ENCODE peak calls at places on chromosomes 5 and 9, in ten cellular contexts. One of them, this sample, is unnamed.

GRCh38 chr9:126450537-126451205 is 124.0 kb downstream of the MVB12B start:
- DNase-seq in NCI-H226: no peak
- DNase-seq in K562: no peak
- DNase-seq in NCI-H345: no peak
- DNase-seq in GDM1: no peak
- DNase-seq in AG08396: no peak
- DNase-seq in ACHN: no peak
- DNase-seq in skeletal muscle cell: no peak
- DNase-seq in activated CD8-positive, alpha-beta memory T cell treated with anti-CD3 and anti-CD28 coated beads for 1 hour: no peak
- DNase-seq in NCI-H2081: peak
- DNase-seq in this sample: no peak

GRCh38 chr5:69224520-69224919 is 10.2 kb upstream of the CDK7 start:
- DNase-seq in NCI-H226: no peak
- DNase-seq in K562: no peak
- DNase-seq in NCI-H345: no peak
- DNase-seq in GDM1: no peak
- DNase-seq in AG08396: no peak
- DNase-seq in ACHN: no peak
- DNase-seq in skeletal muscle cell: no peak
- DNase-seq in activated CD8-positive, alpha-beta memory T cell treated with anti-CD3 and anti-CD28 coated beads for 1 hour: no peak
- DNase-seq in NCI-H2081: no peak
- DNase-seq in this sample: no peak

GRCh38 chr9:37471942-37472679 is 6.9 kb upstream of the ZBTB5 start:
- DNase-seq in NCI-H226: peak
- DNase-seq in K562: no peak
- DNase-seq in NCI-H345: no peak
- DNase-seq in GDM1: no peak
- DNase-seq in AG08396: peak
- DNase-seq in ACHN: peak
- DNase-seq in skeletal muscle cell: peak
- DNase-seq in activated CD8-positive, alpha-beta memory T cell treated with anti-CD3 and anti-CD28 coated beads for 1 hour: no peak
- DNase-seq in NCI-H2081: no peak
- DNase-seq in this sample: peak

GRCh38 chr5:15249152-15249551 is 250.8 kb upstream of the FBXL7 start:
- DNase-seq in NCI-H226: peak
- DNase-seq in K562: no peak
- DNase-seq in NCI-H345: no peak
- DNase-seq in GDM1: no peak
- DNase-seq in AG08396: no peak
- DNase-seq in ACHN: peak
- DNase-seq in skeletal muscle cell: peak
- DNase-seq in activated CD8-positive, alpha-beta memory T cell treated with anti-CD3 and anti-CD28 coated beads for 1 hour: no peak
- DNase-seq in NCI-H2081: no peak
- DNase-seq in this sample: no peak

GRCh38 chr5:176726746-176727527 is 79.7 kb downstream of the TSPAN17 start:
- DNase-seq in NCI-H226: no peak
- DNase-seq in K562: no peak
- DNase-seq in NCI-H345: no peak
- DNase-seq in GDM1: no peak
- DNase-seq in AG08396: no peak
- DNase-seq in ACHN: no peak
- DNase-seq in skeletal muscle cell: no peak
- DNase-seq in activated CD8-positive, alpha-beta memory T cell treated with anti-CD3 and anti-CD28 coated beads for 1 hour: no peak
- DNase-seq in NCI-H2081: no peak
- DNase-seq in this sample: no peak

GRCh38 chr9:132241840-132242620 is 80.2 kb downstream of the NTNG2 start:
- DNase-seq in NCI-H226: no peak
- DNase-seq in K562: peak
- DNase-seq in NCI-H345: peak
- DNase-seq in GDM1: no peak
- DNase-seq in AG08396: no peak
- DNase-seq in ACHN: peak
- DNase-seq in skeletal muscle cell: no peak
- DNase-seq in activated CD8-positive, alpha-beta memory T cell treated with anti-CD3 and anti-CD28 coated beads for 1 hour: peak
- DNase-seq in NCI-H2081: peak
- DNase-seq in this sample: peak

GRCh38 chr9:94649100-94649855 is 10.0 kb upstream of the FBP1 start:
- DNase-seq in NCI-H226: peak
- DNase-seq in K562: no peak
- DNase-seq in NCI-H345: no peak
- DNase-seq in GDM1: no peak
- DNase-seq in AG08396: peak
- DNase-seq in ACHN: no peak
- DNase-seq in skeletal muscle cell: no peak
- DNase-seq in activated CD8-positive, alpha-beta memory T cell treated with anti-CD3 and anti-CD28 coated beads for 1 hour: no peak
- DNase-seq in NCI-H2081: no peak
- DNase-seq in this sample: no peak

GRCh38 chr9:122897969-122898368 is 7.2 kb downstream of the RC3H2 start:
- DNase-seq in NCI-H226: no peak
- DNase-seq in K562: no peak
- DNase-seq in NCI-H345: no peak
- DNase-seq in GDM1: no peak
- DNase-seq in AG08396: peak
- DNase-seq in ACHN: no peak
- DNase-seq in skeletal muscle cell: no peak
- DNase-seq in activated CD8-positive, alpha-beta memory T cell treated with anti-CD3 and anti-CD28 coated beads for 1 hour: no peak
- DNase-seq in NCI-H2081: no peak
- DNase-seq in this sample: no peak

GRCh38 chr5:93829346-93829745 is 87.9 kb upstream of the POU5F2 start:
- DNase-seq in NCI-H226: no peak
- DNase-seq in K562: no peak
- DNase-seq in NCI-H345: no peak
- DNase-seq in GDM1: no peak
- DNase-seq in AG08396: no peak
- DNase-seq in ACHN: no peak
- DNase-seq in skeletal muscle cell: no peak
- DNase-seq in activated CD8-positive, alpha-beta memory T cell treated with anti-CD3 and anti-CD28 coated beads for 1 hour: no peak
- DNase-seq in NCI-H2081: no peak
- DNase-seq in this sample: no peak

GRCh38 chr5:74341221-74341620 is 299.3 kb downstream of the ENC1 start:
- DNase-seq in NCI-H226: no peak
- DNase-seq in K562: no peak
- DNase-seq in NCI-H345: no peak
- DNase-seq in GDM1: no peak
- DNase-seq in AG08396: no peak
- DNase-seq in ACHN: no peak
- DNase-seq in skeletal muscle cell: no peak
- DNase-seq in activated CD8-positive, alpha-beta memory T cell treated with anti-CD3 and anti-CD28 coated beads for 1 hour: no peak
- DNase-seq in NCI-H2081: no peak
- DNase-seq in this sample: no peak

GRCh38 chr9:27019589-27019988 is 14.1 kb upstream of the LRRC19 start:
- DNase-seq in NCI-H226: no peak
- DNase-seq in K562: no peak
- DNase-seq in NCI-H345: no peak
- DNase-seq in GDM1: no peak
- DNase-seq in AG08396: no peak
- DNase-seq in ACHN: no peak
- DNase-seq in skeletal muscle cell: peak
- DNase-seq in activated CD8-positive, alpha-beta memory T cell treated with anti-CD3 and anti-CD28 coated beads for 1 hour: no peak
- DNase-seq in NCI-H2081: no peak
- DNase-seq in this sample: peak

GRCh38 chr5:123036391-123037103 is at the start of gene PPIC:
- DNase-seq in NCI-H226: peak
- DNase-seq in K562: peak
- DNase-seq in NCI-H345: peak
- DNase-seq in GDM1: no peak
- DNase-seq in AG08396: peak
- DNase-seq in ACHN: peak
- DNase-seq in skeletal muscle cell: no peak
- DNase-seq in activated CD8-positive, alpha-beta memory T cell treated with anti-CD3 and anti-CD28 coated beads for 1 hour: no peak
- DNase-seq in NCI-H2081: peak
- DNase-seq in this sample: peak

GRCh38 chr5:66931651-66932050 is 264.9 kb downstream of the CD180 start:
- DNase-seq in NCI-H226: no peak
- DNase-seq in K562: no peak
- DNase-seq in NCI-H345: no peak
- DNase-seq in GDM1: no peak
- DNase-seq in AG08396: no peak
- DNase-seq in ACHN: no peak
- DNase-seq in skeletal muscle cell: no peak
- DNase-seq in activated CD8-positive, alpha-beta memory T cell treated with anti-CD3 and anti-CD28 coated beads for 1 hour: no peak
- DNase-seq in NCI-H2081: no peak
- DNase-seq in this sample: no peak

GRCh38 chr9:114006931-114007691 is 71.0 kb downstream of the AMBP start:
- DNase-seq in NCI-H226: no peak
- DNase-seq in K562: no peak
- DNase-seq in NCI-H345: no peak
- DNase-seq in GDM1: no peak
- DNase-seq in AG08396: no peak
- DNase-seq in ACHN: no peak
- DNase-seq in skeletal muscle cell: no peak
- DNase-seq in activated CD8-positive, alpha-beta memory T cell treated with anti-CD3 and anti-CD28 coated beads for 1 hour: no peak
- DNase-seq in NCI-H2081: no peak
- DNase-seq in this sample: no peak

GRCh38 chr9:94847486-94847885 is 121.0 kb downstream of the AOPEP start:
- DNase-seq in NCI-H226: peak
- DNase-seq in K562: no peak
- DNase-seq in NCI-H345: no peak
- DNase-seq in GDM1: no peak
- DNase-seq in AG08396: peak
- DNase-seq in ACHN: peak
- DNase-seq in skeletal muscle cell: no peak
- DNase-seq in activated CD8-positive, alpha-beta memory T cell treated with anti-CD3 and anti-CD28 coated beads for 1 hour: no peak
- DNase-seq in NCI-H2081: no peak
- DNase-seq in this sample: no peak

GRCh38 chr5:131104169-131104775 is 60.8 kb downstream of the HINT1 start:
- DNase-seq in NCI-H226: no peak
- DNase-seq in K562: no peak
- DNase-seq in NCI-H345: no peak
- DNase-seq in GDM1: no peak
- DNase-seq in AG08396: no peak
- DNase-seq in ACHN: no peak
- DNase-seq in skeletal muscle cell: no peak
- DNase-seq in activated CD8-positive, alpha-beta memory T cell treated with anti-CD3 and anti-CD28 coated beads for 1 hour: no peak
- DNase-seq in NCI-H2081: no peak
- DNase-seq in this sample: no peak

GRCh38 chr5:28012538-28012937 is 974.2 kb upstream of the CDH9 start:
- DNase-seq in NCI-H226: no peak
- DNase-seq in K562: no peak
- DNase-seq in NCI-H345: no peak
- DNase-seq in GDM1: peak
- DNase-seq in AG08396: no peak
- DNase-seq in ACHN: no peak
- DNase-seq in skeletal muscle cell: no peak
- DNase-seq in activated CD8-positive, alpha-beta memory T cell treated with anti-CD3 and anti-CD28 coated beads for 1 hour: no peak
- DNase-seq in NCI-H2081: no peak
- DNase-seq in this sample: peak